ENCODE peak calls at places on chromosomes 3 and 15, in six cellular contexts. K is effector memory CD4-positive, alpha-beta T cell; C is neuronal stem cell; R is colonic mucosa; Z is HCT116; Q is body of pancreas. V is an unnamed sample.

GRCh38 chr3:123679712-123680386 is 95.0 kb upstream of the HACD2 start:
- DNase-seq in Q (no peak), Z (no peak), R (no peak), K (no peak), C (no peak), V (no peak)

GRCh38 chr15:98823012-98823458 is 174.7 kb downstream of the IGF1R start:
- DNase-seq in Z (no peak), C (no peak), Q (no peak), R (no peak), K (no peak), V (no peak)

GRCh38 chr3:45972534-45973402 is 22.9 kb downstream of the FYCO1 start:
- DNase-seq in C (no peak), Q (no peak), R (no peak), Z (no peak), K (no peak), V (peak; percentile 69)

GRCh38 chr15:73231661-73232443 is 136.9 kb downstream of the HCN4 start:
- DNase-seq in R (no peak), K (no peak), Z (no peak), C (no peak), Q (no peak), V (no peak)

GRCh38 chr3:182969277-182969676 is 11.1 kb downstream of the DCUN1D1 start:
- DNase-seq in C (no peak), R (no peak), Z (no peak), K (no peak), Q (no peak), V (no peak)

GRCh38 chr15:56496635-56497034 is 31.7 kb upstream of the MNS1 start:
- DNase-seq in Z (peak; percentile 67), Q (no peak), R (no peak), C (peak; percentile 27), K (no peak), V (peak; percentile 17)

GRCh38 chr3:115986555-115987207 is 363.4 kb downstream of the GAP43 start:
- DNase-seq in Z (peak; percentile 62), R (no peak), Q (no peak), C (no peak), K (no peak), V (no peak)

GRCh38 chr3:129614927-129615363 is 8.5 kb upstream of the PLXND1 start:
- DNase-seq in K (no peak), Z (no peak), C (no peak), Q (no peak), R (peak; percentile 73), V (no peak)

GRCh38 chr3:169769287-169770181 is at the start of gene ACTRT3:
- DNase-seq in R (peak; percentile 70), K (peak; percentile 50), Q (peak; percentile 59), Z (peak; percentile 35), C (peak; percentile 78), V (peak; percentile 32)

GRCh38 chr3:176941674-176942073 is 255.6 kb downstream of the TBL1XR1 start:
- DNase-seq in Q (no peak), K (no peak), C (no peak), R (no peak), Z (no peak), V (no peak)

GRCh38 chr15:42490246-42490742 is 647 bp downstream of the ZNF106 start:
- DNase-seq in C (no peak), R (no peak), K (no peak), Q (no peak), Z (no peak), V (no peak)

GRCh38 chr3:195914648-195915473 is 6.5 kb upstream of the TNK2 start:
- DNase-seq in R (peak; percentile 94), Z (peak; percentile 98), K (peak; percentile 88), Q (peak; percentile 94), C (peak; percentile 92), V (peak; percentile 96)

GRCh38 chr3:16608816-16609215 is 3.6 kb upstream of the DAZL start:
- DNase-seq in K (no peak), Z (no peak), C (no peak), R (no peak), Q (no peak), V (no peak)

GRCh38 chr15:57133127-57133968 is 214.9 kb downstream of the TCF12 start:
- DNase-seq in Q (peak; percentile 56), C (peak; percentile 79), K (no peak), R (no peak), Z (no peak), V (no peak)

GRCh38 chr3:115292677-115293076 is 145.6 kb upstream of the ZBTB20 start:
- DNase-seq in Z (no peak), Q (no peak), K (no peak), C (no peak), R (no peak), V (no peak)

GRCh38 chr3:36429986-36430485 is 49.7 kb downstream of the STAC start:
- DNase-seq in K (no peak), C (no peak), Z (no peak), R (no peak), Q (no peak), V (no peak)

GRCh38 chr3:184380210-184380626 is 364 bp downstream of the CHRD start:
- DNase-seq in Z (no peak), R (peak; percentile 55), C (no peak), K (no peak), Q (peak; percentile 76), V (peak; percentile 33)

GRCh38 chr3:112360574-112360973 is 27.6 kb downstream of the CD200 start:
- DNase-seq in R (no peak), K (no peak), Q (peak; percentile 23), C (no peak), Z (no peak), V (no peak)

GRCh38 chr15:101455291-101455916 is 34.1 kb downstream of the PCSK6 start:
- DNase-seq in C (no peak), K (no peak), Q (no peak), R (no peak), Z (no peak), V (no peak)

GRCh38 chr3:194058189-194058571 is 77.8 kb upstream of the HES1 start:
- DNase-seq in Q (peak; percentile 60), Z (no peak), C (peak; percentile 72), R (peak; percentile 79), K (no peak), V (peak; percentile 56)

GRCh38 chr3:81003008-81003407 is 758.4 kb downstream of the GBE1 start:
- DNase-seq in Q (no peak), R (no peak), C (no peak), Z (no peak), K (no peak), V (no peak)

GRCh38 chr15:75661041-75661778 is 13.5 kb downstream of the SNX33 start:
- DNase-seq in R (peak; percentile 78), Q (peak; percentile 53), C (no peak), Z (no peak), K (no peak), V (peak; percentile 91)

GRCh38 chr15:58286541-58286940 is 145.2 kb upstream of the LIPC start:
- DNase-seq in C (no peak), K (no peak), Z (no peak), Q (no peak), R (no peak), V (no peak)

GRCh38 chr15:50484781-50485180 is 60.6 kb downstream of the USP8 start:
- DNase-seq in Z (no peak), K (no peak), Q (no peak), R (no peak), C (no peak), V (no peak)

GRCh38 chr3:9066775-9067174 is 103.5 kb upstream of the RAD18 start:
- DNase-seq in C (no peak), Z (no peak), K (no peak), R (no peak), Q (no peak), V (no peak)

DNA sequence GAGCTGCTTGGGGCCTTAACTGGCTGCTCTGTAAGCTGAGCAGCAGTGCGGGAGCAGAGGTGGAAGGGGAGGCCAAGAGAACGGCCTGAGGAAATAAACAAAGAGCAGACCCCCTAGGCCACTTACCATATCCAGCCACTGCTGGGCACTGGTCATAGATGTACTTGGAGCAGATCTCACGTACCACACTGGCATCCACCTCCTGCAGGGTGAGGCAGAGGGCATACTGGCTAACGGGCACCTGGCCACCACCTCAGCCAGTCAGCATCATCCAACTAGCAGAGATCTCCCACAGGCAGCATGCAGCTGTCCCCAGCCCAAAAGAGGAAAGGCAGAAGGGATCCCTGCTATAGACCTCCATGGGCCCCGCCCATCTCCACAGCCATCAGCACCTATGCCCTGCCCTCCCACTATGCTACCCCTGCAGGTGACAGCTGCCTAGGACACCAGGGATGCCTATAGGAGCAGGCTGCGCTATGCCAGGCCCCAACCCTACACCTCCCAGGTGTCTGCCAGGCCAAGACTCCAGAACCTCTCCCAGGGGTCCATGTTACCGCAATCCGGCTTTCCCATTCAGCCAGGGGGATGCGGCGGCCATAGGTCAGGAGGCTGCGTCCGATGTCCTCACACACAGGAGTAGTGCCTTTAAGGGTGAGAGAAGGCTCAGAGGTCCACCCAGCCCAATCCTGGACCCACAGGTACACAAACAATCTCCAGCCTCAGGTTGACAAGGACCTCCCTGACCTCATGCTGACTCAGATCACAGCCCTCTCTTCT is 4.6 kb upstream of the COL7A1 start:
- DNase-seq in Q (no peak), K (no peak), R (no peak), Z (no peak), C (no peak), V (no peak)
- H3K27ac ChIP-seq in Q (no peak overlapping the region), K (no peak overlapping the region), R (peak overlapping the region; percentile 65), Z (no peak overlapping the region), C (no peak overlapping the region), V (peak overlapping the region; percentile 84)

DNA sequence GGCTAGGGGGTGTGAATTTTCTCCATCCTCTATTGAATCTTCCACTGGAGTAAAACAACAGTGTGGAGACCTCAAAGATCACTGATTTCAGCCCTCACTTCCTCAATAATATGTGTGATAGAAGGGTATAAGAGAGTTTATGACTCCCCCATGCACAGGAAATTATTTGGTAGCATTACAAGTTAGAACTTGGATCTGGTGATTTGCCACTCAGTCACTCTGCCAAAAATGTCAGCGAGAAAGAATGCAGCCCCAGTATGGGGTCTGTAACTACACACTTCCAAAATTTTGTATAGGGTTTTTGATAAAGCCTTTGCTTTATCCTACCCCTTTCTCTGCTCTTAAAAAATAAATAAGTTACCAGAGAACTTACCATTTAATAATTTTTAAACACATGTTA is 81.0 kb upstream of the KCNMB2 start:
- DNase-seq in Q (no peak), Z (no peak), C (no peak), R (no peak), K (no peak), V (no peak)
- H3K27ac ChIP-seq in Q (no peak overlapping the region), Z (no peak overlapping the region), C (no peak overlapping the region), R (no peak overlapping the region), K (no peak overlapping the region), V (no peak overlapping the region)

DNA sequence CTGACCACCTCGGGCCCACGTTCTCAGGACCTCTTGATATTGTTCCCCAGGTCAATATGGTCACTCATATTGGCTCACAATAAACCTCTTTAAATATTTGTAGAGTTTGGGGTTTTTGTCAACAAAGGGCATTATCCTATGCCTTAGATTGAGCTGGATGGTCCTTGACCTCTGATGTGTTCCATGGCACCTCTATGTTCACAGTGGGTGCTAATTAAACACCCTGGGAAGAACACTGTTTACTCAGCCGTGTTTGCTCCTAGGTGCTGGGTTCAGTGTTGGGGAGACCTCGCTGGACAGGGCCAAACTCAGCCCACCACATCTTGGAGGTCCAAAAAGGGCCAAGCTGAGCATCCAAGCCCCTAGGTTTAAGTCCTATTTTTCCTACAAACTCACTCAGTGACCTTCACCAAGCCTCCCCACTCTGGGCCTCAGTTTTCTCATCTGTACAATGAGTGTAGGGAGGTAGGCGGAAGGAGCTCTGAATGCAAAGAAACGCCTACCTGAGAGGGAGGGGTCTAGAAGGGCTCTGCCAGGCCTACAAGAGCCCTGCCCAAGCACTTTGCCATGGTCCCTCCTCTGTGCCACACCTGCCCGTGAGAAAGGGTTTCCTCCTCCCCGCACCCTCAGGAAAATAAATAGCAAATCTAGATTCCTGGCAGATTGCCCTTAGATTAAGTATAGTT is 7.2 kb downstream of the FAM174B start:
- DNase-seq in K (no peak), R (no peak), C (no peak), Z (no peak), Q (no peak), V (no peak)
- H3K27ac ChIP-seq in K (no peak overlapping the region), R (no peak overlapping the region), C (peak overlapping the region; percentile 68), Z (no peak overlapping the region), Q (peak overlapping the region; percentile 56), V (peak overlapping the region; percentile 92)

GRCh38 chr3:108225221-108225620 is 3.0 kb upstream of the IFT57 start:
- DNase-seq in Q (no peak), K (no peak), C (peak; percentile 44), R (no peak), Z (no peak), V (no peak)
- H3K27ac ChIP-seq in Q (no peak overlapping the region), K (no peak overlapping the region), C (peak overlapping the region; percentile 37), R (no peak overlapping the region), Z (no peak overlapping the region), V (no peak overlapping the region)